ENCODE peak calls at places on chromosomes 1 and 21, in five cellular contexts. L is tibial nerve; G is CD8-positive, alpha-beta T cell; A is MM.1S; F is upper lobe of right lung. W is an unnamed sample.
A peak's percentile ranks its signal among the peaks of the same experiment; 100 is the strongest.

GRCh38 chr21:25039461-25040380 is 567.6 kb downstream of the MRPL39 start:
- DNase-seq in L (no peak), F (no peak), G (no peak), A (peak; percentile 66), W (no peak)

GRCh38 chr1:11838349-11839272 is 9.0 kb downstream of the NPPA start:
- DNase-seq in G (peak; percentile 70), L (peak; percentile 55), A (peak; percentile 53), F (peak; percentile 83), W (peak; percentile 78)

GRCh38 chr21:33655591-33656221 is 13.4 kb downstream of the ITSN1 start:
- DNase-seq in F (no peak), A (no peak), G (no peak), L (no peak), W (no peak)

GRCh38 chr1:228306275-228307217 is 98.7 kb downstream of the OBSCN start:
- DNase-seq in F (peak; percentile 55), L (no peak), G (no peak), A (no peak), W (peak; percentile 34)

GRCh38 chr1:206766251-206766856 is 4.2 kb upstream of the IL19 start:
- DNase-seq in L (no peak), G (peak; percentile 59), F (peak; percentile 82), A (peak; percentile 83), W (no peak)

GRCh38 chr1:16173447-16174260 is 17.8 kb upstream of the EPHA2 start:
- DNase-seq in G (no peak), A (no peak), F (peak; percentile 84), L (no peak), W (no peak)

GRCh38 chr1:9909222-9910046 is 635 bp downstream of the CTNNBIP1 start:
- DNase-seq in A (peak; percentile 24), L (no peak), G (peak; percentile 3), F (no peak), W (no peak)

GRCh38 chr1:16981269-16981849 is 939 bp upstream of the MFAP2 start:
- DNase-seq in F (no peak), A (no peak), G (no peak), L (no peak), W (no peak)

GRCh38 chr1:95407864-95408291 is 173.9 kb downstream of the RWDD3 start:
- DNase-seq in G (no peak), A (no peak), F (no peak), L (no peak), W (no peak)

GRCh38 chr1:236896716-236897115 is 101.6 kb downstream of the MTR start:
- DNase-seq in G (no peak), F (no peak), L (no peak), A (no peak), W (no peak)

GRCh38 chr1:27562483-27563406 is 41.2 kb downstream of the AHDC1 start:
- DNase-seq in A (no peak), L (no peak), F (no peak), G (no peak), W (no peak)

GRCh38 chr1:27562021-27562420 is 41.9 kb downstream of the AHDC1 start:
- DNase-seq in F (no peak), L (no peak), A (no peak), G (no peak), W (no peak)

GRCh38 chr1:27564710-27565649 is 39.0 kb downstream of the AHDC1 start:
- DNase-seq in A (no peak), F (no peak), G (no peak), L (no peak), W (no peak)

GRCh38 chr1:27563407-27564263 is 40.3 kb downstream of the AHDC1 start:
- DNase-seq in L (no peak), A (no peak), F (peak; percentile 80), G (no peak), W (no peak)

GRCh38 chr1:27564264-27564579 is 39.7 kb downstream of the AHDC1 start:
- DNase-seq in G (no peak), F (no peak), L (no peak), A (no peak), W (no peak)
- H3K27ac ChIP-seq in G (no peak overlapping the region), F (peak overlapping the region; percentile 56), L (peak overlapping the region; percentile 95), A (no peak overlapping the region), W (peak overlapping the region; percentile 64)

GRCh38 chr1:212118167-212118871 is 82.8 kb downstream of the DTL start:
- DNase-seq in G (no peak), F (no peak), A (no peak), L (no peak), W (no peak)

GRCh38 chr1:212119863-212120262 is 84.3 kb downstream of the DTL start:
- DNase-seq in G (no peak), L (no peak), F (no peak), A (no peak), W (no peak)

GRCh38 chr1:212121772-212122171 is 86.2 kb downstream of the DTL start:
- DNase-seq in F (no peak), G (no peak), A (no peak), L (no peak), W (no peak)

GRCh38 chr1:212119397-212119837 is 83.9 kb downstream of the DTL start:
- DNase-seq in A (no peak), L (no peak), G (no peak), F (no peak), W (no peak)

GRCh38 chr1:212118872-212119260 is 83.3 kb downstream of the DTL start:
- DNase-seq in A (no peak), F (no peak), L (no peak), G (no peak), W (no peak)
- H3K4me3 ChIP-seq in A (no peak overlapping the region), F (no peak overlapping the region), L (no peak overlapping the region), G (no peak overlapping the region), W (no peak overlapping the region)

GRCh38 chr1:3173113-3173745 is 104.2 kb downstream of the PRDM16 start:
- DNase-seq in L (no peak), G (no peak), A (no peak), F (no peak), W (no peak)

GRCh38 chr1:3174487-3175247 is 105.7 kb downstream of the PRDM16 start:
- DNase-seq in L (peak; percentile 38), G (no peak), A (no peak), F (peak; percentile 85), W (peak; percentile 60)

GRCh38 chr1:3176820-3177219 is 107.8 kb downstream of the PRDM16 start:
- DNase-seq in A (no peak), F (no peak), G (no peak), L (no peak), W (no peak)

GRCh38 chr1:3176028-3176427 is 107.0 kb downstream of the PRDM16 start:
- DNase-seq in A (no peak), F (no peak), L (no peak), G (no peak), W (no peak)

GRCh38 chr1:3175486-3175885 is 106.5 kb downstream of the PRDM16 start:
- DNase-seq in F (no peak), L (no peak), G (no peak), A (no peak), W (no peak)
- H3K27ac ChIP-seq in F (peak overlapping the region; percentile 36), L (peak overlapping the region; percentile 91), G (no peak overlapping the region), A (no peak overlapping the region), W (peak overlapping the region; percentile 62)

GRCh38 chr1:154729031-154729442 is 121.1 kb upstream of the ADAR start:
- DNase-seq in F (no peak), L (no peak), G (no peak), A (no peak), W (no peak)

GRCh38 chr1:154726443-154726842 is 118.5 kb upstream of the ADAR start:
- DNase-seq in F (no peak), A (no peak), G (no peak), L (no peak), W (no peak)

GRCh38 chr1:154727409-154727808 is 119.4 kb upstream of the ADAR start:
- DNase-seq in F (no peak), A (no peak), L (no peak), G (no peak), W (no peak)

GRCh38 chr1:154725841-154726240 is 117.9 kb upstream of the ADAR start:
- DNase-seq in L (no peak), G (no peak), A (no peak), F (no peak), W (no peak)

DNA sequence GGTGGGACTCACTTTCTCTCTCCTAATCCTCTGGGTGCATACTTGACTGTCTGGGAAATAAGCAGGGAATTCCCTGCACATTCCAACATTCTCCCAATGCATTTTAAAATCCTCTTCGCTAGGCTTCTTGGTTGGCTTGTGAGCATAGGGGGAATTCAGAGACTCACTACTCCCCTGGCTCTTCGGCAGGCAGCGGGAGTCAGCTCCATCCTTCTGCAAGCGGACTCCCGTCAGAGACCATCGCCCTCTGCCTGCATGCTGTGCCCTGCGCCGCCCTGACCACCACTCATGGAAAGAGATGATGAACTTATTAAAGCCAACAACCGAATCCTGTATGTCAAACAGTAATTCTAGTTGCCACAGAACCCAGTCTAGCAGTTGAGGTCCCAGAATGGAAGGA is 118.9 kb upstream of the ADAR start:
- DNase-seq in G (no peak), A (no peak), F (no peak), L (no peak), W (no peak)
- H3K4me3 ChIP-seq in G (no peak overlapping the region), A (no peak overlapping the region), F (no peak overlapping the region), L (no peak overlapping the region), W (no peak overlapping the region)

GRCh38 chr1:69213644-69214043 is 354.1 kb upstream of the LRRC7 start:
- DNase-seq in A (no peak), F (no peak), L (no peak), G (no peak), W (no peak)
- H3K27ac ChIP-seq in A (no peak overlapping the region), F (no peak overlapping the region), L (no peak overlapping the region), G (no peak overlapping the region), W (no peak overlapping the region)

GRCh38 chr1:166490437-166490784 is 323.6 kb upstream of the FAM78B start:
- DNase-seq in G (no peak), L (no peak), A (no peak), F (no peak), W (no peak)
- H3K4me3 ChIP-seq in G (peak overlapping the region; percentile 95), L (peak overlapping the region; percentile 41), A (peak overlapping the region; percentile 65), F (peak overlapping the region; percentile 44), W (no peak overlapping the region)

GRCh38 chr1:68233202-68233601 is 879 bp upstream of the WLS start:
- DNase-seq in A (no peak), G (no peak), F (no peak), L (no peak), W (no peak)

GRCh38 chr1:68232354-68233148 is at the start of gene WLS:
- DNase-seq in G (no peak), A (peak; percentile 34), L (peak; percentile 72), F (peak; percentile 89), W (peak; percentile 81)

GRCh38 chr1:68230901-68231626 is 1.3 kb downstream of the WLS start:
- DNase-seq in G (no peak), A (peak; percentile 6), L (no peak), F (peak; percentile 69), W (peak; percentile 32)

GRCh38 chr1:68229927-68230812 is 2.2 kb downstream of the WLS start:
- DNase-seq in G (no peak), A (no peak), L (no peak), F (no peak), W (no peak)

DNA sequence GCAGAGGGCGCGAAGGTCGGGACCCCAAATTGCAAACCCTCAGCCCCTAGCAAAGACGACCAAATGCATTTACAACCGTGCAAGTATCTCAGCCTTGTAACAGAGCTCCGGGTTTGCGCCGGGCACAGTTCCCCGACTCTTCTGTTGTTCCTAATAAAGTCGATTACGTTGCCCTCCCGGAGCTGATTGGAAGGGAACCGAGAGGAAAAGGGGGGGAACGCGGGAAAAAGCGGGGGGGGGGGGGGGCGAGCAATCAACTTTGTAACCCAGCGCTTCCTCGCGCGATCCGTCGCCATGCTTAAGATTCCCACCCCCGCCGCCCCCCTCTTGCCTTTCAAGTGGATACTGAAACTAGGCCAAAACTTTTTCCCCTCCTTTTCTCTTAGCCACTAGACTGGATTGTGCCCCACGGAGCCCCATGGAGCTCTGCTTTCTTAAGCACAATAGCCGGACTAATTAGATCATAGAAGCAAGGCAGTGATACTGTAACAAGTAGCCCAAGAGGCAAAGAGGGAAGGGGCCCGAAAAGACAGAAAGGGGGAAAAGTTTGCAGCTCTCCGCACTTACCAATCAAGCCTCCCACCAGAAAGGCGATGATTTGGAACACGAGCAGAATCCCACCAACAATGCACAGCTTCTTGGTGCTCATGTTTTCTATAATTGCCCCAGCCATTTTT is 558 bp downstream of the WLS start:
- DNase-seq in A (peak; percentile 16), L (peak; percentile 25), F (peak; percentile 81), G (no peak), W (peak; percentile 51)
- H3K27ac ChIP-seq in A (no peak overlapping the region), L (peak overlapping the region; percentile 89), F (peak overlapping the region; percentile 77), G (no peak overlapping the region), W (peak overlapping the region; percentile 81)

W was measured in dorsolateral prefrontal cortex.